ENCODE peak calls at places on chromosomes 12 and 14, in nine cellular contexts. X is left cardiac atrium; E is osteocyte; C is hypothalamus; I is fibroblast of lung; A is CD8-positive, alpha-beta memory T cell; V is stimulated activated CD4-positive, alpha-beta T cell treated with anti-CD3 and anti-CD28 coated beads, Interleukin-4, amount 100 ng/mL, for 1 hour; T is stimulated activated CD8-positive, alpha-beta memory T cell treated with anti-CD3 and anti-CD28 coated beads, Interleukin-4, amount 100 ng/mL, for 1 hour; K is AG08396. F is an unnamed sample.

GRCh38 chr14:37253905-37254304 is 56.2 kb downstream of the MIPOL1 start:
- DNase-seq in X (peak; percentile 31), E (no peak), C (no peak), I (peak; percentile 64), A (no peak), V (no peak), T (no peak), K (no peak), F (no peak)

GRCh38 chr14:24132061-24132685 is 1.7 kb downstream of the FITM1 start:
- DNase-seq in X (no peak), E (no peak), C (no peak), I (no peak), A (no peak), V (peak; percentile 30), T (no peak), K (no peak), F (peak; percentile 70)

GRCh38 chr14:52876311-52876710 is 74.5 kb downstream of the FERMT2 start:
- DNase-seq in X (no peak), E (no peak), C (no peak), I (peak; percentile 69), A (no peak), V (no peak), T (no peak), K (peak; percentile 11), F (no peak)

GRCh38 chr12:58745348-58746125 is 174.8 kb downstream of the LRIG3 start:
- DNase-seq in X (no peak), E (no peak), C (no peak), I (no peak), A (no peak), V (no peak), T (no peak), K (no peak), F (no peak)

GRCh38 chr14:51396222-51396815 is 156.3 kb downstream of the TMX1 start:
- DNase-seq in X (no peak), E (no peak), C (no peak), I (peak; percentile 92), A (no peak), V (no peak), T (no peak), K (peak; percentile 54), F (peak; percentile 66)

GRCh38 chr14:101027291-101027690 is 123.8 kb upstream of the RTL1 start:
- DNase-seq in X (no peak), E (no peak), C (no peak), I (no peak), A (no peak), V (no peak), T (no peak), K (no peak), F (no peak)

GRCh38 chr12:52832960-52833905 is 878 bp downstream of the KRT79 start:
- DNase-seq in X (no peak), E (no peak), C (no peak), I (no peak), A (no peak), V (no peak), T (no peak), K (no peak), F (no peak)

GRCh38 chr14:35342160-35343010 is 50.2 kb downstream of the PSMA6 start:
- DNase-seq in X (peak; percentile 69), E (no peak), C (peak; percentile 79), I (peak; percentile 76), A (no peak), V (no peak), T (no peak), K (peak; percentile 58), F (peak; percentile 77)

GRCh38 chr12:401235-402126 is at the start of gene CCDC77:
- DNase-seq in X (peak; percentile 89), E (peak; percentile 96), C (no peak), I (peak; percentile 92), A (peak; percentile 88), V (peak; percentile 88), T (peak; percentile 81), K (peak; percentile 97), F (peak; percentile 94)

GRCh38 chr12:97637770-97638169 is 175.2 kb downstream of the RMST start:
- DNase-seq in X (no peak), E (no peak), C (no peak), I (no peak), A (no peak), V (no peak), T (no peak), K (no peak), F (no peak)

GRCh38 chr12:11894890-11895289 is 175.8 kb upstream of the BCL2L14 start:
- DNase-seq in X (no peak), E (no peak), C (no peak), I (no peak), A (no peak), V (no peak), T (no peak), K (no peak), F (no peak)

GRCh38 chr12:47718531-47718930 is 6.8 kb downstream of the ENDOU start:
- DNase-seq in X (no peak), E (no peak), C (no peak), I (no peak), A (no peak), V (no peak), T (no peak), K (no peak), F (no peak)

GRCh38 chr12:13100610-13100881 is 2.9 kb downstream of the GSG1 start:
- DNase-seq in X (no peak), E (no peak), C (no peak), I (no peak), A (no peak), V (no peak), T (no peak), K (no peak), F (no peak)

GRCh38 chr12:117977373-117977772 is 8.6 kb upstream of the KSR2 start:
- DNase-seq in X (no peak), E (no peak), C (no peak), I (no peak), A (no peak), V (no peak), T (no peak), K (no peak), F (no peak)

GRCh38 chr14:76456200-76456599 is 80.3 kb downstream of the ESRRB start:
- DNase-seq in X (no peak), E (no peak), C (no peak), I (peak; percentile 9), A (no peak), V (peak; percentile 3), T (no peak), K (peak; percentile 47), F (no peak)

GRCh38 chr14:60090864-60091519 is 731 bp upstream of the PCNX4 start:
- DNase-seq in X (peak; percentile 63), E (no peak), C (no peak), I (peak; percentile 89), A (no peak), V (peak; percentile 2), T (no peak), K (peak; percentile 60), F (peak; percentile 53)

GRCh38 chr12:57899010-57899662 is 42.2 kb upstream of the ATP23 start:
- DNase-seq in X (no peak), E (no peak), C (no peak), I (peak; percentile 54), A (peak; percentile 72), V (peak; percentile 77), T (peak; percentile 53), K (peak; percentile 53), F (peak; percentile 47)

GRCh38 chr12:1588574-1588944 is 5.8 kb downstream of the FBXL14 start:
- DNase-seq in X (no peak), E (no peak), C (no peak), I (no peak), A (no peak), V (no peak), T (no peak), K (no peak), F (no peak)

GRCh38 chr14:21915814-21916213 is 242.2 kb upstream of the OR4E1 start:
- DNase-seq in X (no peak), E (no peak), C (no peak), I (peak; percentile 11), A (no peak), V (no peak), T (no peak), K (no peak), F (no peak)

GRCh38 chr14:64763801-64764511 is 59.7 kb downstream of the PLEKHG3 start:
- DNase-seq in X (no peak), E (no peak), C (no peak), I (peak; percentile 26), A (no peak), V (no peak), T (no peak), K (no peak), F (no peak)

GRCh38 chr12:24853588-24853987 is 95.3 kb downstream of the BCAT1 start:
- DNase-seq in X (no peak), E (no peak), C (no peak), I (peak; percentile 78), A (no peak), V (no peak), T (no peak), K (peak; percentile 8), F (no peak)

GRCh38 chr14:86625637-86626036 is 1095.7 kb downstream of the FLRT2 start:
- DNase-seq in X (no peak), E (no peak), C (no peak), I (no peak), A (no peak), V (no peak), T (no peak), K (no peak), F (no peak)

GRCh38 chr14:78959674-78960264 is 789.6 kb downstream of the NRXN3 start:
- DNase-seq in X (peak; percentile 68), E (peak; percentile 87), C (no peak), I (peak; percentile 76), A (peak; percentile 8), V (peak; percentile 48), T (peak; percentile 13), K (peak; percentile 67), F (peak; percentile 70)

GRCh38 chr14:91416744-91417133 is 881 bp downstream of the CCDC88C start:
- DNase-seq in X (peak; percentile 31), E (no peak), C (no peak), I (no peak), A (no peak), V (peak; percentile 25), T (no peak), K (no peak), F (no peak)

F was measured in psoas muscle.